ENCODE peak calls at places on chromosomes 12 and 14, in nine cellular contexts. F is M059J; C is caudate nucleus; G is heart left ventricle; Q is RPMI7951; H is NCI-H1092 treated with DMSO at 0.1 percent for 48 hours; E is transverse colon; W is stimulated activated CD4-positive, alpha-beta T cell treated with anti-CD3 and anti-CD28 coated beads, Interleukin-1b, Interleukin-23, amount 100 ng/mL, for 24 hours; R is activated CD8-positive, alpha-beta memory T cell treated with anti-CD3 and anti-CD28 coated beads, Interleukin-2, amount 50 U/mL, for 48 hours. I is an unnamed sample.

GRCh38 chr12:120119395-120119973 is 2.9 kb upstream of the RAB35 start:
- DNase-seq in Q (peak; percentile 36), E (no peak), C (no peak), H (no peak), G (no peak), F (peak; percentile 44), R (no peak), W (peak; percentile 36), I (no peak)

GRCh38 chr12:70555081-70555480 is 82.1 kb downstream of the PTPRB start:
- DNase-seq in G (no peak), F (no peak), E (no peak), Q (no peak), H (no peak), W (no peak), C (no peak), R (no peak), I (no peak)

GRCh38 chr12:54967461-54967860 is 17.1 kb downstream of the TESPA1 start:
- DNase-seq in E (peak; percentile 22), C (no peak), F (no peak), R (no peak), G (no peak), Q (no peak), W (no peak), H (no peak), I (no peak)

GRCh38 chr12:6934110-6934509 is 6.4 kb downstream of the ATN1 start:
- DNase-seq in R (no peak), E (no peak), C (no peak), F (peak; percentile 69), W (no peak), G (peak; percentile 68), Q (no peak), H (no peak), I (peak; percentile 68)

GRCh38 chr14:70879448-70879847 is 27.8 kb upstream of the PCNX1 start:
- DNase-seq in G (no peak), H (no peak), F (no peak), R (no peak), E (no peak), W (no peak), C (no peak), Q (no peak), I (no peak)

GRCh38 chr12:53102883-53103807 is at the start of gene SOAT2:
- DNase-seq in G (no peak), Q (no peak), R (peak; percentile 75), F (no peak), W (peak; percentile 32), H (no peak), C (no peak), E (no peak), I (peak; percentile 19)

GRCh38 chr12:114064497-114064896 is 98.4 kb upstream of the RBM19 start:
- DNase-seq in G (no peak), E (no peak), R (no peak), W (no peak), C (no peak), Q (no peak), F (no peak), H (no peak), I (no peak)

GRCh38 chr14:99272669-99273024 is 650 bp upstream of the BCL11B start:
- DNase-seq in H (peak; percentile 84), G (no peak), E (no peak), Q (no peak), F (no peak), R (no peak), C (no peak), W (no peak), I (no peak)

GRCh38 chr12:91249059-91250055 is 66.7 kb upstream of the DCN start:
- DNase-seq in Q (no peak), W (no peak), G (no peak), R (no peak), H (no peak), C (no peak), F (no peak), E (no peak), I (no peak)

GRCh38 chr12:108310489-108310888 is 28.6 kb downstream of the CMKLR1 start:
- DNase-seq in C (no peak), R (no peak), G (no peak), F (peak; percentile 42), W (no peak), E (no peak), Q (peak; percentile 42), H (no peak), I (no peak)

GRCh38 chr12:113932411-113933196 is 33.5 kb downstream of the RBM19 start:
- DNase-seq in R (no peak), F (no peak), G (no peak), C (peak; percentile 56), E (no peak), H (no peak), W (no peak), Q (no peak), I (no peak)

GRCh38 chr12:118035194-118036041 is 18.9 kb downstream of the RFC5 start:
- DNase-seq in G (no peak), F (peak; percentile 50), E (peak; percentile 16), H (peak; percentile 30), W (no peak), Q (peak; percentile 36), R (no peak), C (no peak), I (peak; percentile 30)

GRCh38 chr12:82047480-82047879 is 288.3 kb upstream of the PPFIA2 start:
- DNase-seq in W (no peak), H (no peak), R (no peak), G (no peak), F (no peak), Q (no peak), E (no peak), C (no peak), I (no peak)

GRCh38 chr14:65239143-65239672 is 136.9 kb upstream of the MAX start:
- DNase-seq in H (no peak), Q (peak; percentile 80), G (no peak), C (no peak), E (peak; percentile 59), F (peak; percentile 89), W (no peak), R (no peak), I (peak; percentile 76)

GRCh38 chr12:28568083-28568482 is 377.8 kb downstream of the CCDC91 start:
- DNase-seq in W (no peak), E (peak; percentile 14), C (no peak), H (no peak), R (no peak), Q (peak; percentile 65), G (no peak), F (peak; percentile 63), I (no peak)

GRCh38 chr14:57831981-57832380 is 33.9 kb downstream of the SLC35F4 start:
- DNase-seq in C (no peak), H (no peak), R (no peak), Q (no peak), F (no peak), E (no peak), W (no peak), G (no peak), I (no peak)

GRCh38 chr14:76432967-76433752 is 57.2 kb downstream of the ESRRB start:
- DNase-seq in W (no peak), F (no peak), C (no peak), Q (no peak), H (no peak), E (no peak), R (no peak), G (no peak), I (no peak)

GRCh38 chr12:88579941-88580871 is at the start of gene KITLG:
- DNase-seq in W (peak; percentile 15), G (peak; percentile 91), Q (peak; percentile 71), R (peak; percentile 66), E (peak; percentile 89), F (peak; percentile 84), H (peak; percentile 84), C (peak; percentile 68), I (peak; percentile 88)

GRCh38 chr12:46064548-46064947 is 74.2 kb upstream of the SCAF11 start:
- DNase-seq in R (no peak), G (no peak), W (no peak), H (no peak), F (no peak), E (no peak), C (no peak), Q (no peak), I (no peak)

GRCh38 chr14:50082784-50083466 is 33.4 kb downstream of the VCPKMT start:
- DNase-seq in H (no peak), R (peak; percentile 87), W (peak; percentile 79), E (peak; percentile 74), C (no peak), F (peak; percentile 34), Q (no peak), G (no peak), I (no peak)

GRCh38 chr12:124544311-124544970 is 23.0 kb downstream of the NCOR2 start:
- DNase-seq in G (no peak), F (peak; percentile 58), H (no peak), E (no peak), W (no peak), R (no peak), C (no peak), Q (no peak), I (no peak)

GRCh38 chr12:7322599-7322998 is 18.7 kb downstream of the ACSM4 start:
- DNase-seq in F (no peak), E (no peak), W (no peak), G (no peak), Q (no peak), H (no peak), C (no peak), R (no peak), I (no peak)

GRCh38 chr12:101207086-101207780 is 2.8 kb downstream of the SLC5A8 start:
- DNase-seq in R (no peak), G (no peak), W (no peak), C (no peak), H (no peak), Q (peak; percentile 7), E (no peak), F (no peak), I (no peak)

GRCh38 chr12:5736527-5736926 is 208.5 kb downstream of the ANO2 start:
- DNase-seq in R (no peak), F (no peak), E (no peak), Q (no peak), C (no peak), W (no peak), G (no peak), H (no peak), I (no peak)

GRCh38 chr14:52351561-52352491 is 37.7 kb downstream of the PTGER2 start:
- DNase-seq in F (peak; percentile 86), R (no peak), C (no peak), E (no peak), W (no peak), Q (peak; percentile 72), H (no peak), G (no peak), I (no peak)

GRCh38 chr12:113818278-113818677 is 147.8 kb downstream of the RBM19 start:
- DNase-seq in H (no peak), G (no peak), F (no peak), R (no peak), E (no peak), C (peak; percentile 0), W (no peak), Q (no peak), I (no peak)

GRCh38 chr12:114483996-114484395 is 78.1 kb upstream of the TBX5 start:
- DNase-seq in Q (no peak), W (no peak), F (no peak), E (no peak), C (no peak), H (no peak), G (no peak), R (no peak), I (no peak)

GRCh38 chr12:108802666-108803036 is 54.7 kb downstream of the SSH1 start:
- DNase-seq in E (no peak), R (no peak), C (no peak), F (no peak), H (no peak), Q (no peak), W (no peak), G (no peak), I (no peak)

GRCh38 chr14:91354221-91354916 is 63.3 kb downstream of the CCDC88C start:
- DNase-seq in E (no peak), C (no peak), F (peak; percentile 45), Q (no peak), G (no peak), W (no peak), H (no peak), R (no peak), I (no peak)

GRCh38 chr12:113796852-113797534 is 169.1 kb downstream of the RBM19 start:
- DNase-seq in W (no peak), E (no peak), Q (no peak), R (no peak), H (no peak), G (no peak), F (no peak), C (no peak), I (no peak)

GRCh38 chr12:131618303-131618658 is 92.6 kb upstream of the SFSWAP start:
- DNase-seq in W (no peak), F (peak; percentile 12), C (no peak), E (no peak), R (no peak), H (no peak), Q (no peak), G (no peak), I (no peak)